ENCODE peak calls at places on chromosomes 12 and 14, in six cellular contexts. Q is AG09309; J is GM12864; R is neural progenitor cell; P is stimulated activated CD8-positive, alpha-beta memory T cell treated with anti-CD3 and anti-CD28 coated beads, Interleukin-12 subunit alpha, Interleukin-12 subunit beta, amount 100 ng/mL, for 1 hour; U is activated gamma-delta T cell treated with Interleukin-2 at 50 U/mL for 16 hours. W is an unnamed sample.

GRCh38 chr12:127830730-127831129 is 436.2 kb upstream of the TMEM132C start:
- DNase-seq in U (no peak), Q (no peak), R (no peak), P (no peak), J (no peak), W (no peak)

GRCh38 chr14:32197919-32198318 is 3.9 kb upstream of the RNU6-7 start:
- DNase-seq in U (no peak), J (no peak), Q (no peak), R (no peak), P (no peak), W (no peak)

GRCh38 chr14:70735043-70735442 is 74.3 kb downstream of the MAP3K9 start:
- DNase-seq in R (no peak), U (no peak), Q (no peak), P (no peak), J (no peak), W (no peak)

GRCh38 chr12:132668191-132669088 is 18.7 kb downstream of the POLE start:
- DNase-seq in P (no peak), Q (no peak), U (no peak), R (no peak), J (no peak), W (no peak)

GRCh38 chr12:54017027-54017788 is 8.4 kb downstream of the HOXC8 start:
- DNase-seq in Q (no peak), P (no peak), J (no peak), R (peak), U (no peak), W (no peak)

GRCh38 chr14:63647696-63648410 is 6.2 kb upstream of the WDR89 start:
- DNase-seq in R (no peak), Q (no peak), U (no peak), J (no peak), P (no peak), W (no peak)

GRCh38 chr14:36856095-36856878 is 194.6 kb downstream of the PAX9 start:
- DNase-seq in J (no peak), Q (no peak), U (no peak), P (no peak), R (no peak), W (no peak)

GRCh38 chr12:65720136-65720535 is 104.1 kb upstream of the HMGA2 start:
- DNase-seq in R (no peak), P (no peak), J (no peak), U (no peak), Q (peak), W (no peak)

GRCh38 chr14:98167702-98168101 is 1104.3 kb downstream of the BCL11B start:
- DNase-seq in P (no peak), U (peak), R (no peak), J (no peak), Q (no peak), W (no peak)

GRCh38 chr12:68743416-68743815 is 2.6 kb upstream of the SLC35E3 start:
- DNase-seq in Q (no peak), P (no peak), J (no peak), R (no peak), U (no peak), W (no peak)

GRCh38 chr14:58305730-58306129 is 7.4 kb downstream of the ARID4A start:
- DNase-seq in R (no peak), J (no peak), U (no peak), Q (no peak), P (no peak), W (no peak)

GRCh38 chr12:121764808-121765207 is 28.7 kb downstream of the RHOF start:
- DNase-seq in R (no peak), U (no peak), Q (no peak), P (no peak), J (no peak), W (no peak)

GRCh38 chr14:89427426-89428162 is 10.6 kb upstream of the FOXN3 start:
- DNase-seq in Q (no peak), J (no peak), U (no peak), P (no peak), R (no peak), W (peak)

GRCh38 chr14:36665887-36666415 is 4.3 kb downstream of the PAX9 start:
- DNase-seq in J (no peak), U (no peak), R (no peak), Q (no peak), P (no peak), W (no peak)

GRCh38 chr12:31702047-31702446 is 26.8 kb downstream of the AMN1 start:
- DNase-seq in R (peak), U (no peak), Q (no peak), P (no peak), J (no peak), W (no peak)

GRCh38 chr12:32884962-32885361 is 11.6 kb downstream of the PKP2 start:
- DNase-seq in J (no peak), R (no peak), U (no peak), P (no peak), Q (no peak), W (no peak)

GRCh38 chr12:55993454-55993853 is 3.6 kb upstream of the SUOX start:
- DNase-seq in J (no peak), Q (no peak), U (no peak), R (no peak), P (no peak), W (no peak)

GRCh38 chr12:34304001-34304400 is 281.7 kb downstream of the ALG10 start:
- DNase-seq in P (no peak), Q (no peak), R (no peak), J (no peak), U (no peak), W (no peak)

GRCh38 chr14:70064111-70064885 is 124.5 kb downstream of the SLC8A3 start:
- DNase-seq in R (no peak), P (no peak), U (no peak), Q (no peak), J (no peak), W (no peak)

GRCh38 chr12:58293308-58293983 is 352.1 kb downstream of the ATP23 start:
- DNase-seq in P (no peak), J (no peak), U (no peak), Q (no peak), R (no peak), W (no peak)

GRCh38 chr12:110501378-110501721 is 561 bp downstream of the VPS29 start:
- DNase-seq in P (peak), J (no peak), U (no peak), Q (peak), R (peak), W (peak)

GRCh38 chr12:117342247-117342646 is 19.2 kb downstream of the NOS1 start:
- DNase-seq in U (no peak), R (no peak), Q (no peak), P (no peak), J (no peak), W (no peak)

GRCh38 chr12:53005215-53005985 is 856 bp upstream of the EIF4B start:
- DNase-seq in R (peak), Q (no peak), J (no peak), U (no peak), P (no peak), W (no peak)

GRCh38 chr12:26124491-26125450 is at the start of gene BHLHE41:
- DNase-seq in P (no peak), Q (no peak), J (no peak), U (no peak), R (peak), W (no peak)

GRCh38 chr14:33773205-33774030 is 177.5 kb downstream of the EGLN3 start:
- DNase-seq in P (no peak), J (no peak), U (no peak), Q (no peak), R (no peak), W (no peak)

GRCh38 chr12:121800694-121801600 is 2.9 kb upstream of the SETD1B start:
- DNase-seq in Q (no peak), U (peak), J (no peak), R (peak), P (no peak), W (no peak)

GRCh38 chr12:12008931-12009611 is 61.7 kb upstream of the BCL2L14 start:
- DNase-seq in P (no peak), J (peak), U (peak), Q (no peak), R (peak), W (no peak)

GRCh38 chr12:101824831-101825230 is 5.9 kb downstream of the GNPTAB start:
- DNase-seq in J (no peak), U (no peak), P (no peak), Q (no peak), R (no peak), W (no peak)

GRCh38 chr14:65471038-65471878 is 58.7 kb downstream of the FUT8 start:
- DNase-seq in R (peak), Q (no peak), U (no peak), P (no peak), J (no peak), W (no peak)

GRCh38 chr12:90038290-90038689 is 329.7 kb upstream of the ATP2B1 start:
- DNase-seq in Q (no peak), J (no peak), R (no peak), P (no peak), U (no peak), W (no peak)

GRCh38 chr12:80551897-80552296 is 107.9 kb downstream of the PTPRQ start:
- DNase-seq in U (no peak), Q (peak), R (no peak), J (no peak), P (no peak), W (peak)

GRCh38 chr12:67052981-67053380 is 216.2 kb upstream of the CAND1 start:
- DNase-seq in J (no peak), U (no peak), P (no peak), R (no peak), Q (no peak), W (no peak)

GRCh38 chr14:30426463-30426862 is 132.5 kb upstream of the G2E3 start:
- DNase-seq in Q (no peak), P (no peak), U (no peak), R (no peak), J (no peak), W (no peak)

GRCh38 chr14:26401170-26401968 is 196.5 kb downstream of the NOVA1 start:
- DNase-seq in R (no peak), P (no peak), Q (no peak), U (no peak), J (no peak), W (no peak)

GRCh38 chr12:48542300-48542928 is 17.0 kb downstream of the OR8S1 start:
- DNase-seq in R (peak), U (peak), Q (no peak), P (peak), J (peak), W (no peak)

GRCh38 chr12:96420255-96420930 is 20.2 kb upstream of the CDK17 start:
- DNase-seq in R (no peak), Q (no peak), P (no peak), J (no peak), U (no peak), W (no peak)

GRCh38 chr14:51564460-51564859 is 87.2 kb upstream of the FRMD6 start:
- DNase-seq in U (no peak), Q (no peak), P (no peak), J (no peak), R (no peak), W (no peak)

GRCh38 chr12:109835827-109836226 is 2.6 kb upstream of the TRPV4 start:
- DNase-seq in P (no peak), U (no peak), Q (no peak), R (no peak), J (no peak), W (no peak)

GRCh38 chr12:97960741-97961608 is 498.4 kb downstream of the RMST start:
- DNase-seq in U (no peak), R (peak), Q (no peak), P (no peak), J (peak), W (no peak)